ENCODE peak calls at places on chromosomes 12 and 14, in seven cellular contexts. One of them, this sample, is unnamed. For H3K4me1 and H3K9me3, the result is how much of the 10 kb centered on the place peaks cover.

GRCh38 chr12:132317233-132317938 is 12.0 kb downstream of the GALNT9 start:
- DNase-seq in ovary: no peak
- DNase-seq in fibroblast of lung: no peak
- DNase-seq in adrenal gland: no peak
- DNase-seq in left ventricle myocardium inferior: no peak
- DNase-seq in tibial artery: no peak
- DNase-seq in HCT116: no peak
- DNase-seq in this sample: peak

GRCh38 chr12:116160196-116160595 is 117.3 kb downstream of the MED13L start:
- DNase-seq in ovary: no peak
- DNase-seq in fibroblast of lung: no peak
- DNase-seq in adrenal gland: no peak
- DNase-seq in left ventricle myocardium inferior: no peak
- DNase-seq in tibial artery: no peak
- DNase-seq in HCT116: peak
- DNase-seq in this sample: no peak

GRCh38 chr12:104567832-104568490 is 111.2 kb downstream of the CHST11 start:
- DNase-seq in ovary: no peak
- DNase-seq in fibroblast of lung: no peak
- DNase-seq in adrenal gland: no peak
- DNase-seq in left ventricle myocardium inferior: no peak
- DNase-seq in tibial artery: no peak
- DNase-seq in HCT116: no peak
- DNase-seq in this sample: no peak

GRCh38 chr14:73424453-73424852 is 33.9 kb downstream of the NUMB start:
- DNase-seq in ovary: no peak
- DNase-seq in fibroblast of lung: no peak
- DNase-seq in adrenal gland: no peak
- DNase-seq in left ventricle myocardium inferior: no peak
- DNase-seq in tibial artery: no peak
- DNase-seq in HCT116: no peak
- DNase-seq in this sample: no peak

GRCh38 chr12:52217223-52217622 is 15.8 kb upstream of the KRT7 start:
- DNase-seq in ovary: no peak
- DNase-seq in fibroblast of lung: no peak
- DNase-seq in adrenal gland: no peak
- DNase-seq in left ventricle myocardium inferior: peak
- DNase-seq in tibial artery: no peak
- DNase-seq in HCT116: peak
- DNase-seq in this sample: peak

GRCh38 chr12:88585054-88585453 is 4.8 kb upstream of the KITLG start:
- DNase-seq in ovary: no peak
- DNase-seq in fibroblast of lung: no peak
- DNase-seq in adrenal gland: no peak
- DNase-seq in left ventricle myocardium inferior: no peak
- DNase-seq in tibial artery: no peak
- DNase-seq in HCT116: no peak
- DNase-seq in this sample: no peak

GRCh38 chr12:67626156-67626555 is 22.4 kb upstream of the DYRK2 start:
- DNase-seq in ovary: no peak
- DNase-seq in fibroblast of lung: no peak
- DNase-seq in adrenal gland: no peak
- DNase-seq in left ventricle myocardium inferior: no peak
- DNase-seq in tibial artery: no peak
- DNase-seq in HCT116: no peak
- DNase-seq in this sample: no peak

GRCh38 chr12:45407188-45407850 is 191.4 kb downstream of the ANO6 start:
- DNase-seq in ovary: peak
- DNase-seq in fibroblast of lung: peak
- DNase-seq in adrenal gland: no peak
- DNase-seq in left ventricle myocardium inferior: no peak
- DNase-seq in tibial artery: no peak
- DNase-seq in HCT116: no peak
- DNase-seq in this sample: no peak

GRCh38 chr14:22691171-22691570 is 47.0 kb upstream of the OR6J1 start:
- DNase-seq in ovary: no peak
- DNase-seq in fibroblast of lung: peak
- DNase-seq in adrenal gland: no peak
- DNase-seq in left ventricle myocardium inferior: no peak
- DNase-seq in tibial artery: no peak
- DNase-seq in HCT116: no peak
- DNase-seq in this sample: no peak

GRCh38 chr14:74599946-74600345 is 12.1 kb downstream of the LTBP2 start:
- DNase-seq in ovary: peak
- DNase-seq in fibroblast of lung: no peak
- DNase-seq in adrenal gland: no peak
- DNase-seq in left ventricle myocardium inferior: no peak
- DNase-seq in tibial artery: no peak
- DNase-seq in HCT116: no peak
- DNase-seq in this sample: peak

GRCh38 chr14:59728294-59728693 is 142.3 kb downstream of the RTN1 start:
- DNase-seq in ovary: no peak
- DNase-seq in fibroblast of lung: no peak
- DNase-seq in adrenal gland: no peak
- DNase-seq in left ventricle myocardium inferior: no peak
- DNase-seq in tibial artery: no peak
- DNase-seq in HCT116: no peak
- DNase-seq in this sample: no peak

GRCh38 chr14:101719045-101719645 is 42.4 kb upstream of the PPP2R5C start:
- DNase-seq in ovary: no peak
- DNase-seq in fibroblast of lung: no peak
- DNase-seq in adrenal gland: no peak
- DNase-seq in left ventricle myocardium inferior: no peak
- DNase-seq in tibial artery: no peak
- DNase-seq in HCT116: no peak
- DNase-seq in this sample: no peak

GRCh38 chr12:64744422-64745258 is 14.6 kb downstream of the GNS start:
- DNase-seq in ovary: no peak
- DNase-seq in fibroblast of lung: peak
- DNase-seq in adrenal gland: no peak
- DNase-seq in left ventricle myocardium inferior: no peak
- DNase-seq in tibial artery: no peak
- DNase-seq in HCT116: no peak
- DNase-seq in this sample: no peak

GRCh38 chr12:9673404-9674225 is 4.1 kb downstream of the CLEC2D start:
- DNase-seq in ovary: peak
- DNase-seq in fibroblast of lung: peak
- DNase-seq in adrenal gland: peak
- DNase-seq in left ventricle myocardium inferior: peak
- DNase-seq in tibial artery: peak
- DNase-seq in HCT116: peak
- DNase-seq in this sample: peak
- H3K4me3 ChIP-seq in ovary: no peak
- H3K4me3 ChIP-seq in fibroblast of lung: no peak
- H3K4me3 ChIP-seq in adrenal gland: no peak
- H3K4me3 ChIP-seq in left ventricle myocardium inferior: no peak
- H3K4me3 ChIP-seq in tibial artery: no peak
- H3K4me3 ChIP-seq in HCT116: peak
- H3K4me3 ChIP-seq in this sample: no peak

GRCh38 chr12:123075591-123076171 is 75.2 kb downstream of the PITPNM2 start:
- DNase-seq in ovary: peak
- DNase-seq in fibroblast of lung: no peak
- DNase-seq in adrenal gland: no peak
- DNase-seq in left ventricle myocardium inferior: no peak
- DNase-seq in tibial artery: no peak
- DNase-seq in HCT116: no peak
- DNase-seq in this sample: no peak
- H3K4me1 ChIP-seq in ovary: under half
- H3K4me1 ChIP-seq in fibroblast of lung: under half
- H3K4me1 ChIP-seq in adrenal gland: under half
- H3K4me1 ChIP-seq in left ventricle myocardium inferior: half or more
- H3K4me1 ChIP-seq in tibial artery: under half
- H3K4me1 ChIP-seq in HCT116: under half
- H3K4me1 ChIP-seq in this sample: under half

GRCh38 chr12:34327671-34328070 is 305.4 kb downstream of the ALG10 start:
- DNase-seq in ovary: no peak
- DNase-seq in fibroblast of lung: no peak
- DNase-seq in adrenal gland: no peak
- DNase-seq in left ventricle myocardium inferior: no peak
- DNase-seq in tibial artery: no peak
- DNase-seq in HCT116: no peak
- DNase-seq in this sample: no peak
- H3K9me3 ChIP-seq in ovary: under half
- H3K9me3 ChIP-seq in fibroblast of lung: under half
- H3K9me3 ChIP-seq in adrenal gland: under half
- H3K9me3 ChIP-seq in left ventricle myocardium inferior: under half
- H3K9me3 ChIP-seq in tibial artery: under half
- H3K9me3 ChIP-seq in HCT116: under half
- H3K9me3 ChIP-seq in this sample: under half

DNA sequence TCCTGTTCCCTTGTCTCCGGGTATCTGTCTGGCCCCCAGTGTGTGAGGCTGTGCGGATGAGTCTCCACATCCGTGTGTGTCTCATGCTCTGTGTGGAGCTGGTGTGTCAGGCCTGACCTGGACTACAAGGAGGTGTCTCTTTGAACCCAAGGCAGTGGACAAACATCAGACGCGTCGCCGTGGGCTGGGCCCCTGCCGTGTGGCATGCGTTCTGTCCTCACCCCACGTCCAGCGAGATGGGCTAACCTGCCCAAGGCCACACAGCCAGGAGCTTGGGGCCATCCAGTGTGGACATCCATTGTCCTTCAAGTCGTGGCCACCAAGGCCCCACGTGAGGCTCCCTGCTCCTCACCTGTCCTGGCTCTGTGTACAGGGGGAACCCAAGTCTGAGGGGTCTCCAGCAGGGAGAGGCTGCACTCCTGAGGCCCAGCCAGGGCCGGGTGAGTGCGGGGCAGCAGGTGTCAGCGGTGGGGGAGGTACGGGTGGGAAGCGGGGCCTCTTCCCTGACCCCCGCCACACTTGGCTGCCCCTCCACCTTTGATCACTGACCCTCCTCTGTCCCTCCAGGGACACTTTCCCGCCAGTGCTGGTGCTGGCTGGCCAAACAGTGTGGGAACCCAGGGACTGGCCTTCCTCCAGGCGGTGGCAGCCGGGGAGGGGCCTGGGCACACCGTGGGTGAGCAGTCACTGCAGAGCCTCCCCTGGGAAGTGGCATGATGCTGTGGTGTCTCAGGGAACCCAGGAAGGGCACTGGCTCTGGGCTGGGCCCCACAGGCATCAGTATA is 48.5 kb downstream of the CYP46A1 start:
- DNase-seq in ovary: peak
- DNase-seq in fibroblast of lung: no peak
- DNase-seq in adrenal gland: peak
- DNase-seq in left ventricle myocardium inferior: peak
- DNase-seq in tibial artery: peak
- DNase-seq in HCT116: no peak
- DNase-seq in this sample: no peak
- H3K4me3 ChIP-seq in ovary: no peak
- H3K4me3 ChIP-seq in fibroblast of lung: no peak
- H3K4me3 ChIP-seq in adrenal gland: no peak
- H3K4me3 ChIP-seq in left ventricle myocardium inferior: no peak
- H3K4me3 ChIP-seq in tibial artery: no peak
- H3K4me3 ChIP-seq in HCT116: no peak
- H3K4me3 ChIP-seq in this sample: no peak

DNA sequence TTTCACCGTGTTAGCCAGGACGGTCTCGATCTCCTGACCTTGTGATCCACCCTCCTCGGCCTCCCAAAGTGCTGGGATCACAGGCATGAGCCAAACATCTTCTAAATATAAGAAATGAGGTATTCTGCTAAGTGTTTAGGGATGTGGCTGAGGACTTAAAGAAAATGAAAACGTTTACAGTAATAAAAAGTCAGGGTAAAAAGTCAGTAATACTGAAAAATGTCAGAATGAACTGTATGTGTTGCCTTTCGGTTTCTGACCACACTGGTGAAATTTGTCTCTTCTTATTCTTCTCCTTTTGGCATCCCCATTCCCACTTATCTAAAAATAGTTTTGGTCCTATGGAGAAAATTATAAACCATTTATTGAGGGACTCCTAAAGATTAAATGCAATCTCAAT is 20.5 kb downstream of the TMEM116 start:
- DNase-seq in ovary: no peak
- DNase-seq in fibroblast of lung: no peak
- DNase-seq in adrenal gland: no peak
- DNase-seq in left ventricle myocardium inferior: no peak
- DNase-seq in tibial artery: no peak
- DNase-seq in HCT116: no peak
- DNase-seq in this sample: no peak
- H3K4me1 ChIP-seq in ovary: under half
- H3K4me1 ChIP-seq in fibroblast of lung: under half
- H3K4me1 ChIP-seq in adrenal gland: under half
- H3K4me1 ChIP-seq in left ventricle myocardium inferior: under half
- H3K4me1 ChIP-seq in tibial artery: under half
- H3K4me1 ChIP-seq in HCT116: under half
- H3K4me1 ChIP-seq in this sample: under half

GRCh38 chr14:92951912-92952471 is 29.0 kb downstream of the CHGA start:
- DNase-seq in ovary: peak
- DNase-seq in fibroblast of lung: peak
- DNase-seq in adrenal gland: peak
- DNase-seq in left ventricle myocardium inferior: peak
- DNase-seq in tibial artery: peak
- DNase-seq in HCT116: peak
- DNase-seq in this sample: peak

GRCh38 chr14:92950773-92951172 is 27.8 kb downstream of the CHGA start:
- DNase-seq in ovary: no peak
- DNase-seq in fibroblast of lung: no peak
- DNase-seq in adrenal gland: no peak
- DNase-seq in left ventricle myocardium inferior: no peak
- DNase-seq in tibial artery: no peak
- DNase-seq in HCT116: no peak
- DNase-seq in this sample: no peak

GRCh38 chr14:92952497-92953298 is 29.7 kb downstream of the CHGA start:
- DNase-seq in ovary: no peak
- DNase-seq in fibroblast of lung: no peak
- DNase-seq in adrenal gland: no peak
- DNase-seq in left ventricle myocardium inferior: peak
- DNase-seq in tibial artery: peak
- DNase-seq in HCT116: no peak
- DNase-seq in this sample: no peak

GRCh38 chr14:92950193-92950540 is 27.2 kb downstream of the CHGA start:
- DNase-seq in ovary: no peak
- DNase-seq in fibroblast of lung: no peak
- DNase-seq in adrenal gland: no peak
- DNase-seq in left ventricle myocardium inferior: no peak
- DNase-seq in tibial artery: no peak
- DNase-seq in HCT116: no peak
- DNase-seq in this sample: no peak

GRCh38 chr14:92951261-92951660 is 28.3 kb downstream of the CHGA start:
- DNase-seq in ovary: no peak
- DNase-seq in fibroblast of lung: no peak
- DNase-seq in adrenal gland: no peak
- DNase-seq in left ventricle myocardium inferior: no peak
- DNase-seq in tibial artery: no peak
- DNase-seq in HCT116: no peak
- DNase-seq in this sample: no peak
- H3K9me3 ChIP-seq in ovary: under half
- H3K9me3 ChIP-seq in fibroblast of lung: under half
- H3K9me3 ChIP-seq in adrenal gland: under half
- H3K9me3 ChIP-seq in left ventricle myocardium inferior: under half
- H3K9me3 ChIP-seq in tibial artery: under half
- H3K9me3 ChIP-seq in HCT116: under half
- H3K9me3 ChIP-seq in this sample: under half

GRCh38 chr12:112906712-112907414 is at the start of gene OAS1:
- DNase-seq in ovary: no peak
- DNase-seq in fibroblast of lung: peak
- DNase-seq in adrenal gland: peak
- DNase-seq in left ventricle myocardium inferior: no peak
- DNase-seq in tibial artery: peak
- DNase-seq in HCT116: no peak
- DNase-seq in this sample: no peak
- H3K4me3 ChIP-seq in ovary: peak
- H3K4me3 ChIP-seq in fibroblast of lung: peak
- H3K4me3 ChIP-seq in adrenal gland: peak
- H3K4me3 ChIP-seq in left ventricle myocardium inferior: peak
- H3K4me3 ChIP-seq in tibial artery: peak
- H3K4me3 ChIP-seq in HCT116: no peak
- H3K4me3 ChIP-seq in this sample: peak

This sample was measured in psoas muscle.